ENCODE peak calls at places on chromosomes 4 and X, in seven cellular contexts. One of them, this sample, is unnamed.

GRCh38 chr4:80305466-80305865 is 30.1 kb upstream of the CFAP299 start:
- DNase-seq in astrocyte of the spinal cord: peak; percentile 45
- DNase-seq in lower lobe of right lung: no peak
- DNase-seq in T-helper 17 cell: no peak
- DNase-seq in nephron progenitor cell: no peak
- DNase-seq in left cardiac atrium: no peak
- DNase-seq in cardiac fibroblast: peak; percentile 80
- DNase-seq in this sample: no peak

GRCh38 chr4:142474398-142475087 is 371.6 kb downstream of the INPP4B start:
- DNase-seq in astrocyte of the spinal cord: no peak
- DNase-seq in lower lobe of right lung: no peak
- DNase-seq in T-helper 17 cell: no peak
- DNase-seq in nephron progenitor cell: no peak
- DNase-seq in left cardiac atrium: no peak
- DNase-seq in cardiac fibroblast: peak; percentile 34
- DNase-seq in this sample: peak; percentile 34

GRCh38 chr4:114924311-114924710 is 189.1 kb downstream of the NDST4 start:
- DNase-seq in astrocyte of the spinal cord: peak; percentile 48
- DNase-seq in lower lobe of right lung: no peak
- DNase-seq in T-helper 17 cell: no peak
- DNase-seq in nephron progenitor cell: no peak
- DNase-seq in left cardiac atrium: no peak
- DNase-seq in cardiac fibroblast: no peak
- DNase-seq in this sample: no peak

GRCh38 chr4:38162240-38162784 is 202.1 kb downstream of the PTTG2 start:
- DNase-seq in astrocyte of the spinal cord: peak; percentile 94
- DNase-seq in lower lobe of right lung: no peak
- DNase-seq in T-helper 17 cell: no peak
- DNase-seq in nephron progenitor cell: no peak
- DNase-seq in left cardiac atrium: no peak
- DNase-seq in cardiac fibroblast: peak; percentile 96
- DNase-seq in this sample: peak; percentile 84

GRCh38 chr4:188976644-188977115 is 837.4 kb downstream of the TRIML1 start:
- DNase-seq in astrocyte of the spinal cord: peak; percentile 81
- DNase-seq in lower lobe of right lung: no peak
- DNase-seq in T-helper 17 cell: no peak
- DNase-seq in nephron progenitor cell: peak; percentile 10
- DNase-seq in left cardiac atrium: no peak
- DNase-seq in cardiac fibroblast: peak; percentile 45
- DNase-seq in this sample: no peak

GRCh38 chr4:182174979-182175378 is 68.2 kb upstream of the TENM3 start:
- DNase-seq in astrocyte of the spinal cord: no peak
- DNase-seq in lower lobe of right lung: no peak
- DNase-seq in T-helper 17 cell: no peak
- DNase-seq in nephron progenitor cell: no peak
- DNase-seq in left cardiac atrium: no peak
- DNase-seq in cardiac fibroblast: no peak
- DNase-seq in this sample: no peak

GRCh38 chr4:87033902-87034301 is 99.1 kb downstream of the AFF1 start:
- DNase-seq in astrocyte of the spinal cord: no peak
- DNase-seq in lower lobe of right lung: no peak
- DNase-seq in T-helper 17 cell: no peak
- DNase-seq in nephron progenitor cell: no peak
- DNase-seq in left cardiac atrium: no peak
- DNase-seq in cardiac fibroblast: no peak
- DNase-seq in this sample: no peak

GRCh38 chrX:56468441-56468840 is 95.0 kb upstream of the UBQLN2 start:
- DNase-seq in astrocyte of the spinal cord: no peak
- DNase-seq in lower lobe of right lung: no peak
- DNase-seq in T-helper 17 cell: no peak
- DNase-seq in nephron progenitor cell: no peak
- DNase-seq in left cardiac atrium: no peak
- DNase-seq in cardiac fibroblast: no peak
- DNase-seq in this sample: no peak

GRCh38 chr4:107896158-107896645 is 35.1 kb upstream of the CYP2U1 start:
- DNase-seq in astrocyte of the spinal cord: peak; percentile 97
- DNase-seq in lower lobe of right lung: no peak
- DNase-seq in T-helper 17 cell: no peak
- DNase-seq in nephron progenitor cell: no peak
- DNase-seq in left cardiac atrium: no peak
- DNase-seq in cardiac fibroblast: peak; percentile 97
- DNase-seq in this sample: no peak

GRCh38 chrX:14010566-14010965 is 19.1 kb downstream of the GEMIN8 start:
- DNase-seq in astrocyte of the spinal cord: no peak
- DNase-seq in lower lobe of right lung: no peak
- DNase-seq in T-helper 17 cell: no peak
- DNase-seq in nephron progenitor cell: no peak
- DNase-seq in left cardiac atrium: no peak
- DNase-seq in cardiac fibroblast: peak; percentile 51
- DNase-seq in this sample: no peak

GRCh38 chrX:29071525-29071924 is 484.3 kb downstream of the IL1RAPL1 start:
- DNase-seq in astrocyte of the spinal cord: peak; percentile 2
- DNase-seq in lower lobe of right lung: no peak
- DNase-seq in T-helper 17 cell: no peak
- DNase-seq in nephron progenitor cell: no peak
- DNase-seq in left cardiac atrium: no peak
- DNase-seq in cardiac fibroblast: peak; percentile 1
- DNase-seq in this sample: no peak

GRCh38 chr4:65316534-65316933 is 353.8 kb downstream of the EPHA5 start:
- DNase-seq in astrocyte of the spinal cord: no peak
- DNase-seq in lower lobe of right lung: no peak
- DNase-seq in T-helper 17 cell: no peak
- DNase-seq in nephron progenitor cell: no peak
- DNase-seq in left cardiac atrium: no peak
- DNase-seq in cardiac fibroblast: no peak
- DNase-seq in this sample: no peak

GRCh38 chrX:100720301-100720700 is 11.6 kb downstream of the SYTL4 start:
- DNase-seq in astrocyte of the spinal cord: peak; percentile 65
- DNase-seq in lower lobe of right lung: no peak
- DNase-seq in T-helper 17 cell: no peak
- DNase-seq in nephron progenitor cell: no peak
- DNase-seq in left cardiac atrium: no peak
- DNase-seq in cardiac fibroblast: peak; percentile 18
- DNase-seq in this sample: no peak

GRCh38 chr4:23039813-23040212 is 347.1 kb downstream of the GBA3 start:
- DNase-seq in astrocyte of the spinal cord: no peak
- DNase-seq in lower lobe of right lung: no peak
- DNase-seq in T-helper 17 cell: no peak
- DNase-seq in nephron progenitor cell: no peak
- DNase-seq in left cardiac atrium: no peak
- DNase-seq in cardiac fibroblast: no peak
- DNase-seq in this sample: no peak

GRCh38 chr4:69710580-69710979 is 49.8 kb downstream of the SULT1B1 start:
- DNase-seq in astrocyte of the spinal cord: no peak
- DNase-seq in lower lobe of right lung: no peak
- DNase-seq in T-helper 17 cell: no peak
- DNase-seq in nephron progenitor cell: no peak
- DNase-seq in left cardiac atrium: no peak
- DNase-seq in cardiac fibroblast: no peak
- DNase-seq in this sample: no peak

GRCh38 chrX:44580466-44580865 is 37.8 kb upstream of the FUNDC1 start:
- DNase-seq in astrocyte of the spinal cord: peak; percentile 13
- DNase-seq in lower lobe of right lung: no peak
- DNase-seq in T-helper 17 cell: no peak
- DNase-seq in nephron progenitor cell: no peak
- DNase-seq in left cardiac atrium: no peak
- DNase-seq in cardiac fibroblast: peak; percentile 73
- DNase-seq in this sample: no peak

GRCh38 chr4:139015948-139016451 is 419 bp downstream of the NOCT start:
- DNase-seq in astrocyte of the spinal cord: peak; percentile 41
- DNase-seq in lower lobe of right lung: peak; percentile 70
- DNase-seq in T-helper 17 cell: peak; percentile 28
- DNase-seq in nephron progenitor cell: no peak
- DNase-seq in left cardiac atrium: no peak
- DNase-seq in cardiac fibroblast: peak; percentile 50
- DNase-seq in this sample: peak; percentile 20

GRCh38 chrX:101617211-101618191 is at the start of gene ARMCX6:
- DNase-seq in astrocyte of the spinal cord: peak; percentile 73
- DNase-seq in lower lobe of right lung: peak; percentile 85
- DNase-seq in T-helper 17 cell: peak; percentile 55
- DNase-seq in nephron progenitor cell: peak; percentile 69
- DNase-seq in left cardiac atrium: peak; percentile 85
- DNase-seq in cardiac fibroblast: peak; percentile 73
- DNase-seq in this sample: peak; percentile 77

GRCh38 chrX:1453390-1453783 is 678 bp upstream of the ASMTL start:
- DNase-seq in astrocyte of the spinal cord: no peak
- DNase-seq in lower lobe of right lung: peak; percentile 87
- DNase-seq in T-helper 17 cell: peak; percentile 73
- DNase-seq in nephron progenitor cell: no peak
- DNase-seq in left cardiac atrium: peak; percentile 80
- DNase-seq in cardiac fibroblast: no peak
- DNase-seq in this sample: no peak

GRCh38 chr4:148044889-148045352 is 313.0 kb downstream of the ARHGAP10 start:
- DNase-seq in astrocyte of the spinal cord: peak; percentile 30
- DNase-seq in lower lobe of right lung: no peak
- DNase-seq in T-helper 17 cell: no peak
- DNase-seq in nephron progenitor cell: no peak
- DNase-seq in left cardiac atrium: no peak
- DNase-seq in cardiac fibroblast: peak; percentile 31
- DNase-seq in this sample: no peak

GRCh38 chr4:53682196-53682595 is 90.9 kb upstream of the LNX1 start:
- DNase-seq in astrocyte of the spinal cord: peak; percentile 46
- DNase-seq in lower lobe of right lung: no peak
- DNase-seq in T-helper 17 cell: no peak
- DNase-seq in nephron progenitor cell: no peak
- DNase-seq in left cardiac atrium: no peak
- DNase-seq in cardiac fibroblast: peak; percentile 81
- DNase-seq in this sample: no peak

GRCh38 chr4:113539408-113539807 is 222.1 kb downstream of the CAMK2D start:
- DNase-seq in astrocyte of the spinal cord: peak; percentile 75
- DNase-seq in lower lobe of right lung: no peak
- DNase-seq in T-helper 17 cell: no peak
- DNase-seq in nephron progenitor cell: no peak
- DNase-seq in left cardiac atrium: no peak
- DNase-seq in cardiac fibroblast: peak; percentile 89
- DNase-seq in this sample: no peak

GRCh38 chr4:74548561-74548960 is 103.6 kb downstream of the AREG start:
- DNase-seq in astrocyte of the spinal cord: no peak
- DNase-seq in lower lobe of right lung: no peak
- DNase-seq in T-helper 17 cell: no peak
- DNase-seq in nephron progenitor cell: no peak
- DNase-seq in left cardiac atrium: no peak
- DNase-seq in cardiac fibroblast: peak; percentile 37
- DNase-seq in this sample: no peak

GRCh38 chrX:39896951-39897740 is 200.6 kb downstream of the BCOR start:
- DNase-seq in astrocyte of the spinal cord: peak; percentile 64
- DNase-seq in lower lobe of right lung: peak; percentile 49
- DNase-seq in T-helper 17 cell: no peak
- DNase-seq in nephron progenitor cell: peak; percentile 41
- DNase-seq in left cardiac atrium: peak; percentile 36
- DNase-seq in cardiac fibroblast: peak; percentile 64
- DNase-seq in this sample: peak; percentile 34

GRCh38 chr4:140837742-140838141 is 81.6 kb upstream of the TBC1D9 start:
- DNase-seq in astrocyte of the spinal cord: no peak
- DNase-seq in lower lobe of right lung: no peak
- DNase-seq in T-helper 17 cell: no peak
- DNase-seq in nephron progenitor cell: no peak
- DNase-seq in left cardiac atrium: no peak
- DNase-seq in cardiac fibroblast: no peak
- DNase-seq in this sample: no peak

GRCh38 chr4:110484767-110485166 is 8.8 kb downstream of the ENPEP start:
- DNase-seq in astrocyte of the spinal cord: peak; percentile 78
- DNase-seq in lower lobe of right lung: no peak
- DNase-seq in T-helper 17 cell: no peak
- DNase-seq in nephron progenitor cell: no peak
- DNase-seq in left cardiac atrium: no peak
- DNase-seq in cardiac fibroblast: peak; percentile 88
- DNase-seq in this sample: no peak

GRCh38 chr4:86927843-86928395 is 6.9 kb upstream of the AFF1 start:
- DNase-seq in astrocyte of the spinal cord: peak; percentile 92
- DNase-seq in lower lobe of right lung: no peak
- DNase-seq in T-helper 17 cell: no peak
- DNase-seq in nephron progenitor cell: no peak
- DNase-seq in left cardiac atrium: peak; percentile 35
- DNase-seq in cardiac fibroblast: peak; percentile 99
- DNase-seq in this sample: no peak

GRCh38 chr4:6402566-6403399 is 69.6 kb downstream of the PPP2R2C start:
- DNase-seq in astrocyte of the spinal cord: no peak
- DNase-seq in lower lobe of right lung: no peak
- DNase-seq in T-helper 17 cell: no peak
- DNase-seq in nephron progenitor cell: no peak
- DNase-seq in left cardiac atrium: no peak
- DNase-seq in cardiac fibroblast: no peak
- DNase-seq in this sample: no peak

GRCh38 chr4:150078041-150078995 is at the start of gene DCLK2:
- DNase-seq in astrocyte of the spinal cord: peak; percentile 93
- DNase-seq in lower lobe of right lung: peak; percentile 76
- DNase-seq in T-helper 17 cell: no peak
- DNase-seq in nephron progenitor cell: peak; percentile 82
- DNase-seq in left cardiac atrium: peak; percentile 87
- DNase-seq in cardiac fibroblast: peak; percentile 74
- DNase-seq in this sample: peak; percentile 79

GRCh38 chrX:48806088-48806487 is 4.2 kb downstream of the HDAC6 start:
- DNase-seq in astrocyte of the spinal cord: no peak
- DNase-seq in lower lobe of right lung: no peak
- DNase-seq in T-helper 17 cell: no peak
- DNase-seq in nephron progenitor cell: no peak
- DNase-seq in left cardiac atrium: no peak
- DNase-seq in cardiac fibroblast: no peak
- DNase-seq in this sample: no peak

GRCh38 chr4:4358093-4358840 is 28.6 kb upstream of the NSG1 start:
- DNase-seq in astrocyte of the spinal cord: no peak
- DNase-seq in lower lobe of right lung: no peak
- DNase-seq in T-helper 17 cell: no peak
- DNase-seq in nephron progenitor cell: peak; percentile 25
- DNase-seq in left cardiac atrium: no peak
- DNase-seq in cardiac fibroblast: no peak
- DNase-seq in this sample: no peak

GRCh38 chr4:76658231-76659102 is 223.4 kb downstream of the SHROOM3 start:
- DNase-seq in astrocyte of the spinal cord: peak; percentile 88
- DNase-seq in lower lobe of right lung: no peak
- DNase-seq in T-helper 17 cell: no peak
- DNase-seq in nephron progenitor cell: no peak
- DNase-seq in left cardiac atrium: no peak
- DNase-seq in cardiac fibroblast: peak; percentile 42
- DNase-seq in this sample: no peak

GRCh38 chr4:75895744-75896314 is 6.4 kb downstream of the PPEF2 start:
- DNase-seq in astrocyte of the spinal cord: peak; percentile 8
- DNase-seq in lower lobe of right lung: no peak
- DNase-seq in T-helper 17 cell: no peak
- DNase-seq in nephron progenitor cell: no peak
- DNase-seq in left cardiac atrium: no peak
- DNase-seq in cardiac fibroblast: peak; percentile 56
- DNase-seq in this sample: no peak

GRCh38 chrX:19647731-19648588 is 132.7 kb upstream of the MAP3K15 start:
- DNase-seq in astrocyte of the spinal cord: no peak
- DNase-seq in lower lobe of right lung: no peak
- DNase-seq in T-helper 17 cell: no peak
- DNase-seq in nephron progenitor cell: no peak
- DNase-seq in left cardiac atrium: no peak
- DNase-seq in cardiac fibroblast: peak; percentile 55
- DNase-seq in this sample: no peak

GRCh38 chrX:69424910-69425309 is 79.2 kb upstream of the NALF2 start:
- DNase-seq in astrocyte of the spinal cord: no peak
- DNase-seq in lower lobe of right lung: no peak
- DNase-seq in T-helper 17 cell: no peak
- DNase-seq in nephron progenitor cell: no peak
- DNase-seq in left cardiac atrium: no peak
- DNase-seq in cardiac fibroblast: no peak
- DNase-seq in this sample: no peak

GRCh38 chr4:36054750-36055467 is 189.4 kb downstream of the ARAP2 start:
- DNase-seq in astrocyte of the spinal cord: peak; percentile 69
- DNase-seq in lower lobe of right lung: no peak
- DNase-seq in T-helper 17 cell: no peak
- DNase-seq in nephron progenitor cell: no peak
- DNase-seq in left cardiac atrium: no peak
- DNase-seq in cardiac fibroblast: no peak
- DNase-seq in this sample: no peak

GRCh38 chrX:72128881-72129280 is 2.8 kb downstream of the RTL5 start:
- DNase-seq in astrocyte of the spinal cord: no peak
- DNase-seq in lower lobe of right lung: no peak
- DNase-seq in T-helper 17 cell: no peak
- DNase-seq in nephron progenitor cell: no peak
- DNase-seq in left cardiac atrium: no peak
- DNase-seq in cardiac fibroblast: peak; percentile 23
- DNase-seq in this sample: no peak

GRCh38 chrX:24259544-24260240 is 54.2 kb downstream of the SUPT20HL2 start:
- DNase-seq in astrocyte of the spinal cord: peak; percentile 75
- DNase-seq in lower lobe of right lung: no peak
- DNase-seq in T-helper 17 cell: no peak
- DNase-seq in nephron progenitor cell: peak; percentile 32
- DNase-seq in left cardiac atrium: no peak
- DNase-seq in cardiac fibroblast: peak; percentile 81
- DNase-seq in this sample: peak; percentile 55